ENCODE peak calls at places on chromosomes 4 and X, in eight cellular contexts. One of them, this sample, is unnamed.

GRCh38 chr4:165355900-165356300 is 22.9 kb upstream of the CPE start:
- DNase-seq in activated T-cell treated with anti-CD3 and anti-CD28 coated beads for 24 hours: no peak
- DNase-seq in iris pigment epithelial cell: peak
- DNase-seq in adrenal gland: peak
- DNase-seq in omental fat pad: no peak
- DNase-seq in skeletal muscle cell: no peak
- DNase-seq in neural crest cell: peak
- DNase-seq in GM12891: no peak
- DNase-seq in this sample: peak

GRCh38 chr4:120922390-120923200 is at the start of gene PRDM5:
- DNase-seq in GM12891: peak
- DNase-seq in iris pigment epithelial cell: peak
- DNase-seq in neural crest cell: peak
- DNase-seq in activated T-cell treated with anti-CD3 and anti-CD28 coated beads for 24 hours: no peak
- DNase-seq in adrenal gland: peak
- DNase-seq in skeletal muscle cell: peak
- DNase-seq in omental fat pad: no peak
- DNase-seq in this sample: peak

GRCh38 chr4:51840791-51841190 is 2.2 kb upstream of the DCUN1D4 start:
- DNase-seq in activated T-cell treated with anti-CD3 and anti-CD28 coated beads for 24 hours: no peak
- DNase-seq in neural crest cell: no peak
- DNase-seq in iris pigment epithelial cell: peak
- DNase-seq in omental fat pad: no peak
- DNase-seq in GM12891: no peak
- DNase-seq in skeletal muscle cell: no peak
- DNase-seq in adrenal gland: no peak
- DNase-seq in this sample: no peak

GRCh38 chr4:39754309-39754708 is 56.4 kb downstream of the UBE2K start:
- DNase-seq in neural crest cell: no peak
- DNase-seq in adrenal gland: no peak
- DNase-seq in GM12891: no peak
- DNase-seq in iris pigment epithelial cell: no peak
- DNase-seq in activated T-cell treated with anti-CD3 and anti-CD28 coated beads for 24 hours: no peak
- DNase-seq in skeletal muscle cell: no peak
- DNase-seq in omental fat pad: no peak
- DNase-seq in this sample: no peak

GRCh38 chr4:102598759-102599379 is 97.7 kb downstream of the NFKB1 start:
- DNase-seq in skeletal muscle cell: no peak
- DNase-seq in iris pigment epithelial cell: peak
- DNase-seq in GM12891: no peak
- DNase-seq in neural crest cell: no peak
- DNase-seq in omental fat pad: no peak
- DNase-seq in adrenal gland: no peak
- DNase-seq in activated T-cell treated with anti-CD3 and anti-CD28 coated beads for 24 hours: no peak
- DNase-seq in this sample: no peak

GRCh38 chr4:128954941-128955340 is 138.4 kb downstream of the SCLT1 start:
- DNase-seq in iris pigment epithelial cell: no peak
- DNase-seq in activated T-cell treated with anti-CD3 and anti-CD28 coated beads for 24 hours: no peak
- DNase-seq in omental fat pad: no peak
- DNase-seq in GM12891: no peak
- DNase-seq in neural crest cell: no peak
- DNase-seq in skeletal muscle cell: no peak
- DNase-seq in adrenal gland: no peak
- DNase-seq in this sample: no peak

GRCh38 chr4:74134500-74134852 is 23.4 kb upstream of the MTHFD2L start:
- DNase-seq in adrenal gland: no peak
- DNase-seq in activated T-cell treated with anti-CD3 and anti-CD28 coated beads for 24 hours: no peak
- DNase-seq in iris pigment epithelial cell: no peak
- DNase-seq in omental fat pad: no peak
- DNase-seq in GM12891: no peak
- DNase-seq in skeletal muscle cell: no peak
- DNase-seq in neural crest cell: no peak
- DNase-seq in this sample: no peak

GRCh38 chr4:148845609-148846008 is 403.4 kb upstream of the NR3C2 start:
- DNase-seq in GM12891: no peak
- DNase-seq in skeletal muscle cell: no peak
- DNase-seq in neural crest cell: no peak
- DNase-seq in iris pigment epithelial cell: no peak
- DNase-seq in activated T-cell treated with anti-CD3 and anti-CD28 coated beads for 24 hours: no peak
- DNase-seq in omental fat pad: no peak
- DNase-seq in adrenal gland: no peak
- DNase-seq in this sample: no peak

GRCh38 chr4:153188966-153189801 is 15.1 kb upstream of the TRIM2 start:
- DNase-seq in neural crest cell: no peak
- DNase-seq in activated T-cell treated with anti-CD3 and anti-CD28 coated beads for 24 hours: no peak
- DNase-seq in adrenal gland: peak
- DNase-seq in omental fat pad: no peak
- DNase-seq in iris pigment epithelial cell: peak
- DNase-seq in GM12891: no peak
- DNase-seq in skeletal muscle cell: no peak
- DNase-seq in this sample: no peak

GRCh38 chrX:12929701-12930100 is 23.3 kb downstream of the TLR8 start:
- DNase-seq in skeletal muscle cell: no peak
- DNase-seq in omental fat pad: no peak
- DNase-seq in GM12891: no peak
- DNase-seq in adrenal gland: no peak
- DNase-seq in neural crest cell: no peak
- DNase-seq in iris pigment epithelial cell: no peak
- DNase-seq in activated T-cell treated with anti-CD3 and anti-CD28 coated beads for 24 hours: no peak
- DNase-seq in this sample: no peak

GRCh38 chr4:8086751-8087445 is 71.7 kb downstream of the ABLIM2 start:
- DNase-seq in neural crest cell: no peak
- DNase-seq in adrenal gland: no peak
- DNase-seq in omental fat pad: no peak
- DNase-seq in iris pigment epithelial cell: no peak
- DNase-seq in skeletal muscle cell: no peak
- DNase-seq in GM12891: no peak
- DNase-seq in activated T-cell treated with anti-CD3 and anti-CD28 coated beads for 24 hours: no peak
- DNase-seq in this sample: no peak

GRCh38 chrX:22122510-22122909 is 90.4 kb downstream of the PHEX start:
- DNase-seq in adrenal gland: no peak
- DNase-seq in neural crest cell: no peak
- DNase-seq in iris pigment epithelial cell: peak
- DNase-seq in skeletal muscle cell: peak
- DNase-seq in GM12891: no peak
- DNase-seq in activated T-cell treated with anti-CD3 and anti-CD28 coated beads for 24 hours: no peak
- DNase-seq in omental fat pad: no peak
- DNase-seq in this sample: no peak

GRCh38 chrX:131821945-131822622 is 201.0 kb upstream of the STK26 start:
- DNase-seq in neural crest cell: no peak
- DNase-seq in iris pigment epithelial cell: peak
- DNase-seq in skeletal muscle cell: no peak
- DNase-seq in activated T-cell treated with anti-CD3 and anti-CD28 coated beads for 24 hours: no peak
- DNase-seq in omental fat pad: peak
- DNase-seq in adrenal gland: peak
- DNase-seq in GM12891: no peak
- DNase-seq in this sample: no peak

This sample was measured in A549.